ENCODE peak calls at places on chromosomes 1 and 21, in seven cellular contexts. N is CD8-positive, alpha-beta T cell; J is left ventricle myocardium inferior; P is ovary; I is ascending aorta; C is IMR-90; T is CD8-positive, alpha-beta memory T cell. K is an unnamed sample.

GRCh38 chr1:223231581-223231980 is 88.5 kb upstream of the TLR5 start:
- DNase-seq in P (no peak), N (peak; percentile 46), C (no peak), T (no peak), J (no peak), I (no peak), K (peak; percentile 70)

GRCh38 chr1:205069371-205070125 is 14.7 kb downstream of the TMEM81 start:
- DNase-seq in P (no peak), I (no peak), T (no peak), J (no peak), N (no peak), C (no peak), K (peak; percentile 82)

GRCh38 chr1:1079408-1080121 is 5.5 kb upstream of the RNF223 start:
- DNase-seq in I (peak; percentile 72), J (peak; percentile 35), P (peak; percentile 64), T (peak; percentile 28), N (no peak), C (peak; percentile 90), K (no peak)

GRCh38 chr1:112445591-112445990 is 49.6 kb downstream of the CTTNBP2NL start:
- DNase-seq in J (no peak), I (no peak), T (no peak), C (peak; percentile 39), N (no peak), P (no peak), K (no peak)

GRCh38 chr1:5764959-5765358 is 227.3 kb downstream of the NPHP4 start:
- DNase-seq in J (no peak), N (no peak), I (no peak), T (no peak), C (no peak), P (no peak), K (no peak)

GRCh38 chr1:107142370-107142668 is 1.5 kb downstream of the NTNG1 start:
- DNase-seq in N (no peak), J (no peak), I (no peak), C (no peak), P (no peak), T (no peak), K (no peak)

GRCh38 chr1:66520655-66521054 is 13.3 kb upstream of the SGIP1 start:
- DNase-seq in I (no peak), J (no peak), P (no peak), N (no peak), T (no peak), C (no peak), K (no peak)

GRCh38 chr1:226223786-226224244 is 351 bp downstream of the MIXL1 start:
- DNase-seq in J (no peak), T (no peak), C (no peak), N (peak; percentile 52), I (no peak), P (peak; percentile 31), K (no peak)

GRCh38 chr21:31161157-31161556 is 122.9 kb upstream of the KRTAP19-8 start:
- DNase-seq in T (no peak), I (no peak), N (no peak), P (no peak), J (no peak), C (peak; percentile 15), K (no peak)

DNA sequence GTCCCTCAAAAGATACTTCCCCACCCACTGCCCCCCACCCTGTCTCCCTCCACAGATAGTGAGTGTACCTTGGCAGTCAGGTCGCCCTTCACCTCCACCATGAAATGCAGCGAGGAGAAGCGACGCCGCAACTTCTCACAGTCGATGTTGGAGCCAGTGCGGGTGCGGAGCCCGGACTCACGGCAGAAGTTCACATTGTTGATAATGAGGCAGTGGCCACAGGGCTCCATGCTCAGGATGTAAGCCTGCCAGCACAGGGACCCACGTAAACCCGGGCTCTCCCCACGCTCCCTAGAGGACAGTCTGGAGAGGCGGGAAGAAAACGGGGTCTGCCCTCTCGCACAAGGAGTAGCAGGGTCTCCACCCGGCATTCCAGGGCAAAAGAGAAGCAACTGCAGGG is 17.2 kb downstream of the CASP9 start:
- DNase-seq in N (no peak), T (no peak), I (no peak), J (no peak), P (no peak), C (no peak), K (no peak)
- H3K36me3 ChIP-seq in N (no peaks in the 10 kb centered on the region), T (no peaks in the 10 kb centered on the region), I (peaks cover 34% of the 10 kb centered on the region), J (peaks cover 54% of the 10 kb centered on the region), P (no peaks in the 10 kb centered on the region), C (peaks cover 8% of the 10 kb centered on the region), K (peaks cover 13% of the 10 kb centered on the region)

DNA sequence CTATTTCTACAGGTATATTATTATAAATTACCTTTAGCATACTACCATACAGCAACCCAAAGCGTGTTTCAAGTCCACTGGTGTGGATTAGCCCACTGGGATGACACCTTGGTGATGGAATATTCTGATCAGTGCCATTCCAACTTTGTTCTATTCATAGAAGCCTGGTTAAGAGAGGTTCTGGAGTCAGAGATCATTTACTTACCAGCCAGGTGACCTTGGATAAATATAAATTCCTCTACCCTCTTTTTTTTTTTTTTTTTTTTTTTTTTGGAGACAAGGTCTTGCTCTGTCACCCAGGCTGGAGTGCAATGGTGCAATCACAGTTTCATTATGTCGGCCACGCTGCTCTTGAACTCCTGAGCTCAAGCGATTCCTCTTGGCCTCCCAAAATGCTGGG is at the start of gene SPATA45:
- DNase-seq in C (no peak), T (no peak), J (no peak), N (no peak), I (no peak), P (no peak), K (no peak)
- H3K4me3 ChIP-seq in C (no peak within 1 kb of the TSS), T (no peak within 1 kb of the TSS), J (no peak within 1 kb of the TSS), N (no peak within 1 kb of the TSS), I (no peak within 1 kb of the TSS), P (no peak within 1 kb of the TSS), K (no peak within 1 kb of the TSS)

DNA sequence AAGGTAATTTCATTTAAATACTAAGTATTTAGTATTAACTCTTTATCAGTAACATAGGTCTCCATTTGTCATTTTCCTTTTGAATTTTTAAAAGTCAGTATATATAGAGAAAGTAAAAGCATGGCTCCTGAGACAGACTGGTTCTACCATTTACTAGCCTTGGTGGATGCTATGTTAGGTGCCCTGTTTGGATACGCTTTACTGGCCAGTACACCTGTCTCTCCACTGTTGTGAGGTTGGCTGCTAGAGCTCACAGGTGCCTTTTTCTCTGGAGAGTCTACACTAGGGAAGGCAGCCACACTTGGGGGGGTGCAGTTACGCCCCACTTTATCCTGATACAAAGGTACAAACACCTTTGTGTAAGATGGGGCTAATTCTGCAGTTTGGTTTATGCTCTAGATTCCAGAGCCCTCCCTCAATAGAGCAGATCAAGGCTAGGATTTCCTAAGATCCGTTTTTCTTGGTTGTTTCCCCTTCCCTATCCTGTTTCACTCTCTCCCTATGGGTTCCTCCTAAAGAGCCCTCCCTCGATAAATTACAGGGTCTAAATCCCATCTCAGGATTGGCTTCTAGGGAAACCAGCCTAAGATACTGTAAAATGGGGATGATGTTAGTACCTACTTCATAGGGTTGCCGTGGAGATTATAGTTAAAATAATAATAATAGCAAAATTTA is 5.6 kb upstream of the GPSM2 start:
- DNase-seq in T (no peak), C (no peak), J (no peak), I (no peak), P (no peak), N (no peak), K (no peak)
- H3K36me3 ChIP-seq in T (no peaks in the 10 kb centered on the region), C (no peaks in the 10 kb centered on the region), J (no peaks in the 10 kb centered on the region), I (no peaks in the 10 kb centered on the region), P (no peaks in the 10 kb centered on the region), N (no peaks in the 10 kb centered on the region), K (no peaks in the 10 kb centered on the region)

DNA sequence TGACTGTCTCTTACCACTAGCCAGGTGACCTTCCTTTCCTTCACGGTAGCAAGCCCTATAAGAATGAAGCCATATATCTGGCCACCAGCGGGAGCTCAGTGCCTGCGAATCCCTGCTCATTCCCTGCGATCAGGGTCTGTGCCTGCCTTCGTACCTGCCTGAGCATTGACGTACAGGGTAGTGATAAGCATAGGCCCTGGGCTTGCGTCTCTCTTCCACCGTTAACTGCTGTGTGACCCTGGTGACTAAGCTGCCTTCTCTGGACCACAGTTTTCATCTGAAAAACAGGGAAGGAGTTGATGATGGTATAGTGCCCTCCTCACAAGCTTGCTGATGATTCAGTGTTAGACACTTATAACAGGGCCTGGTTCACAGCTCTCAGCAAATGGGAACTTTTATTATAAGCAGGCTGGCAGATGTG is 4.1 kb downstream of the ZC3H12A start:
- DNase-seq in T (peak; percentile 44), C (peak; percentile 77), P (no peak), I (no peak), J (no peak), N (no peak), K (no peak)
- H3K4me3 ChIP-seq in T (peak overlapping the region; percentile 99), C (no peak overlapping the region), P (no peak overlapping the region), I (peak overlapping the region; percentile 95), J (peak overlapping the region; percentile 83), N (peak overlapping the region; percentile 95), K (peak overlapping the region; percentile 36)

GRCh38 chr1:18348354-18348753 is 132.4 kb upstream of the KLHDC7A start:
- DNase-seq in C (no peak), N (no peak), T (no peak), I (no peak), P (no peak), J (no peak), K (no peak)
- H3K36me3 ChIP-seq in C (no peaks in the 10 kb centered on the region), N (no peaks in the 10 kb centered on the region), T (no peaks in the 10 kb centered on the region), I (no peaks in the 10 kb centered on the region), P (no peaks in the 10 kb centered on the region), J (no peaks in the 10 kb centered on the region), K (no peaks in the 10 kb centered on the region)

GRCh38 chr1:154682252-154682651 is 74.3 kb upstream of the ADAR start:
- DNase-seq in N (no peak), J (no peak), I (no peak), P (no peak), T (no peak), C (no peak), K (no peak)

GRCh38 chr1:154683820-154684219 is 75.8 kb upstream of the ADAR start:
- DNase-seq in P (no peak), N (no peak), J (no peak), C (no peak), I (no peak), T (no peak), K (no peak)

GRCh38 chr1:154689063-154689462 is 81.1 kb upstream of the ADAR start:
- DNase-seq in T (no peak), N (no peak), C (no peak), P (no peak), I (no peak), J (no peak), K (no peak)

DNA sequence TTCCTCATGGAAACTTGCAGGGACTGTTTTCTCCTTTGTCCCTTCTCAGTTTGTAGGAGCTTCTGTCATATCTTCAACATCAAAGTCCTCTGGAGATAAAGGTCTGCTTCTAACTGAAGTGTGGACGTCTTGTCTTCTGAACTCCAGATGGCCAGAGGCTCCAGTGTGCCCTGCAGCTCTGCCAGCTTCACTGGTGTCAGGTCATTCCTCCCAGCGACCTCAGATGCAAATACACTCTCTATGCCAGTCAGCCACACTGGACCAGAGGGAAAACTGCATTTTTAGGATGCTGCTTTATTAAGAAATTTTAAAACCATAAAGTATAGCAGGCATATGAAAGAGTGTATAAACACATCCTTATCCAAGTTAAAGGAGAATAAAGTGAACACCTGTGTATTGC is 78.5 kb upstream of the ADAR start:
- DNase-seq in N (no peak), J (no peak), I (no peak), C (no peak), T (no peak), P (no peak), K (no peak)
- H3K4me3 ChIP-seq in N (no peak overlapping the region), J (no peak overlapping the region), I (no peak overlapping the region), C (no peak overlapping the region), T (no peak overlapping the region), P (no peak overlapping the region), K (no peak overlapping the region)